ENCODE peak calls at places on chromosome 9, in eight cellular contexts. R, L, F, O, T, K, C and P are unnamed samples.

GRCh38 chr9:16559418-16560188 is 310.9 kb downstream of the BNC2 start:
- DNase-seq in K (no peak), R (no peak), F (no peak), T (no peak), C (no peak), O (no peak), L (no peak), P (no peak)

GRCh38 chr9:93223241-93224180 is 39.6 kb downstream of the WNK2 start:
- DNase-seq in R (no peak), L (peak; percentile 54), C (no peak), T (peak; percentile 81), F (no peak), O (no peak), K (no peak), P (no peak)

GRCh38 chr9:130328349-130328801 is 62.8 kb downstream of the HMCN2 start:
- DNase-seq in T (no peak), R (no peak), K (no peak), F (no peak), O (no peak), L (no peak), C (no peak), P (no peak)

GRCh38 chr9:130570200-130570599 is 9.2 kb upstream of the FUBP3 start:
- DNase-seq in O (no peak), K (no peak), L (no peak), F (peak; percentile 13), R (no peak), C (no peak), T (peak; percentile 23), P (no peak)

GRCh38 chr9:79432485-79432884 is 139.3 kb upstream of the TLE4 start:
- DNase-seq in C (no peak), R (no peak), O (no peak), F (no peak), K (no peak), T (no peak), L (no peak), P (peak; percentile 48)

GRCh38 chr9:129776938-129777768 is 24.3 kb upstream of the PTGES start:
- DNase-seq in R (no peak), O (peak; percentile 14), L (no peak), T (peak; percentile 95), K (peak; percentile 92), F (peak; percentile 94), C (peak; percentile 7), P (no peak)

GRCh38 chr9:4793412-4794005 is 765 bp downstream of the RCL1 start:
- DNase-seq in O (no peak), R (no peak), K (no peak), F (no peak), T (no peak), L (no peak), C (no peak), P (no peak)

GRCh38 chr9:88310310-88310980 is 77.8 kb upstream of the SPIN1 start:
- DNase-seq in R (peak; percentile 65), L (no peak), C (no peak), T (no peak), O (no peak), F (no peak), K (no peak), P (no peak)

GRCh38 chr9:91857831-91858669 is 92.0 kb downstream of the ROR2 start:
- DNase-seq in L (no peak), F (no peak), T (no peak), O (no peak), C (no peak), K (no peak), R (peak; percentile 28), P (no peak)

GRCh38 chr9:100222674-100223073 is 123.6 kb downstream of the INVS start:
- DNase-seq in O (no peak), F (peak; percentile 6), K (no peak), R (no peak), T (peak; percentile 22), L (peak; percentile 31), C (no peak), P (peak; percentile 54)

GRCh38 chr9:71816782-71817549 is 48.7 kb upstream of the CEMIP2 start:
- DNase-seq in R (no peak), O (no peak), C (no peak), F (no peak), K (no peak), T (no peak), L (no peak), P (no peak)

GRCh38 chr9:109143881-109144562 is 23.0 kb downstream of the FRRS1L start:
- DNase-seq in F (peak; percentile 75), T (no peak), O (no peak), C (no peak), R (peak; percentile 15), L (no peak), K (no peak), P (peak; percentile 64)

GRCh38 chr9:99253134-99253533 is 31.1 kb downstream of the SEC61B start:
- DNase-seq in R (no peak), L (no peak), O (no peak), C (no peak), T (no peak), F (no peak), K (no peak), P (no peak)

GRCh38 chr9:136258299-136258625 is 12.7 kb upstream of the QSOX2 start:
- DNase-seq in C (no peak), T (no peak), F (no peak), O (no peak), L (no peak), R (no peak), K (no peak), P (no peak)

GRCh38 chr9:84339951-84340350 is 607 bp downstream of the SLC28A3 start:
- DNase-seq in O (no peak), T (no peak), R (no peak), C (no peak), L (no peak), F (no peak), K (no peak), P (no peak)

GRCh38 chr9:127541865-127542264 is 70.2 kb upstream of the STXBP1 start:
- DNase-seq in O (no peak), F (no peak), T (no peak), C (no peak), L (no peak), R (no peak), K (no peak), P (no peak)

GRCh38 chr9:79279356-79279755 is 292.4 kb upstream of the TLE4 start:
- DNase-seq in O (no peak), F (no peak), T (no peak), L (no peak), C (no peak), R (no peak), K (no peak), P (no peak)

GRCh38 chr9:94533155-94533554 is 21.7 kb upstream of the PCAT7 start:
- DNase-seq in C (no peak), O (no peak), T (no peak), F (peak; percentile 43), R (no peak), L (no peak), K (no peak), P (no peak)

GRCh38 chr9:88777498-88778312 is 213.6 kb upstream of the S1PR3 start:
- DNase-seq in R (no peak), C (no peak), O (no peak), K (peak; percentile 46), T (no peak), F (no peak), L (no peak), P (no peak)

GRCh38 chr9:18105996-18106595 is 367.9 kb upstream of the ADAMTSL1 start:
- DNase-seq in L (no peak), K (no peak), F (no peak), C (no peak), T (no peak), R (no peak), O (no peak), P (no peak)

GRCh38 chr9:128899566-128900322 is 17.8 kb downstream of the LRRC8A start:
- DNase-seq in C (no peak), O (no peak), T (no peak), L (no peak), R (no peak), F (peak; percentile 92), K (no peak), P (no peak)

GRCh38 chr9:77588319-77588937 is 59.7 kb downstream of the GNA14 start:
- DNase-seq in C (no peak), R (no peak), L (no peak), K (no peak), O (no peak), F (peak; percentile 9), T (peak; percentile 88), P (no peak)

GRCh38 chr9:120768247-120768646 is 25.0 kb downstream of the FBXW2 start:
- DNase-seq in R (no peak), C (no peak), L (no peak), T (no peak), O (no peak), K (no peak), F (no peak), P (no peak)

GRCh38 chr9:134970719-134971118 is 53.0 kb upstream of the FCN1 start:
- DNase-seq in L (no peak), O (no peak), K (peak; percentile 5), R (no peak), T (no peak), F (no peak), C (no peak), P (no peak)